ENCODE peak calls at places on chromosomes 5 and 9, in six cellular contexts. V is osteocyte; E is activated CD4-positive, alpha-beta T cell treated with anti-CD3 and anti-CD28 coated beads, Interleukin-2, amount 50 U/mL, for 1 hour; S is LoVo; J is CD8-positive, alpha-beta memory T cell; B is NCI-H1092. O is an unnamed sample.

GRCh38 chr9:122498883-122499288 is 11.7 kb upstream of the OR1J2 start:
- DNase-seq in V (no peak), E (no peak), S (peak), J (no peak), B (peak), O (peak)

GRCh38 chr5:33167541-33167940 is 273.2 kb upstream of the TARS1 start:
- DNase-seq in V (no peak), E (no peak), S (no peak), J (no peak), B (no peak), O (no peak)

GRCh38 chr9:107229146-107229545 is 53.9 kb upstream of the RAD23B start:
- DNase-seq in V (no peak), E (no peak), S (no peak), J (no peak), B (no peak), O (no peak)

GRCh38 chr9:70563437-70564204 is 149.2 kb upstream of the KLF9 start:
- DNase-seq in V (no peak), E (peak), S (no peak), J (peak), B (no peak), O (no peak)

GRCh38 chr5:175778951-175779475 is 92.4 kb upstream of the CPLX2 start:
- DNase-seq in V (no peak), E (no peak), S (peak), J (no peak), B (peak), O (no peak)

GRCh38 chr9:131739988-131740648 is at the start of gene RAPGEF1:
- DNase-seq in V (peak), E (peak), S (peak), J (peak), B (peak), O (peak)

GRCh38 chr9:129176786-129177442 is 1.1 kb downstream of the IER5L start:
- DNase-seq in V (no peak), E (no peak), S (peak), J (no peak), B (no peak), O (peak)

GRCh38 chr5:157915638-157916037 is 56.7 kb upstream of the CLINT1 start:
- DNase-seq in V (no peak), E (no peak), S (no peak), J (no peak), B (peak), O (no peak)

GRCh38 chr9:97596906-97597305 is 36.3 kb downstream of the TSTD2 start:
- DNase-seq in V (no peak), E (no peak), S (no peak), J (no peak), B (no peak), O (no peak)

GRCh38 chr5:74575741-74576538 is 64.6 kb downstream of the ENC1 start:
- DNase-seq in V (no peak), E (no peak), S (peak), J (no peak), B (no peak), O (no peak)

GRCh38 chr5:68171101-68171558 is 44.4 kb upstream of the PIK3R1 start:
- DNase-seq in V (no peak), E (no peak), S (no peak), J (no peak), B (no peak), O (no peak)

GRCh38 chr5:82467006-82467561 is 188.9 kb upstream of the RPS23 start:
- DNase-seq in V (no peak), E (no peak), S (no peak), J (no peak), B (no peak), O (peak)

GRCh38 chr9:97636903-97637302 is 3.3 kb downstream of the NCBP1 start:
- DNase-seq in V (no peak), E (no peak), S (no peak), J (no peak), B (no peak), O (no peak)

GRCh38 chr9:16425572-16425971 is 444.9 kb downstream of the BNC2 start:
- DNase-seq in V (no peak), E (no peak), S (no peak), J (no peak), B (no peak), O (no peak)

GRCh38 chr9:107019216-107019615 is 156.2 kb downstream of the ZNF462 start:
- DNase-seq in V (no peak), E (no peak), S (no peak), J (no peak), B (no peak), O (no peak)

GRCh38 chr5:125411163-125412050 is 665.0 kb upstream of the ZNF608 start:
- DNase-seq in V (no peak), E (no peak), S (no peak), J (no peak), B (no peak), O (no peak)

GRCh38 chr9:108921200-108921599 is 12.7 kb downstream of the ELP1 start:
- DNase-seq in V (no peak), E (no peak), S (no peak), J (no peak), B (no peak), O (no peak)

GRCh38 chr9:114303977-114304376 is 18.9 kb upstream of the ORM1 start:
- DNase-seq in V (peak), E (no peak), S (no peak), J (no peak), B (no peak), O (no peak)

O was measured in K562.